ENCODE peak calls at places on chromosomes 16 and 17, in five cellular contexts. H, Z, E, V and A are unnamed samples. For H3K4me1 and H3K9me3, the result is how much of the 10 kb centered on the place peaks cover.

GRCh38 chr16:85908444-85908843 is 9.5 kb downstream of the IRF8 start:
- DNase-seq in H (no peak), Z (no peak), E (no peak), V (no peak), A (no peak)

GRCh38 chr17:41800601-41801373 is 11.0 kb downstream of the P3H4 start:
- DNase-seq in H (peak), Z (no peak), E (no peak), V (peak), A (no peak)

GRCh38 chr16:58670946-58671583 is 13.5 kb downstream of the SLC38A7 start:
- DNase-seq in H (no peak), Z (no peak), E (no peak), V (no peak), A (no peak)

GRCh38 chr16:84526794-84527485 is 22.5 kb upstream of the MEAK7 start:
- DNase-seq in H (peak), Z (no peak), E (no peak), V (peak), A (peak)

GRCh38 chr17:13395872-13396271 is 205.9 kb downstream of the HS3ST3A1 start:
- DNase-seq in H (no peak), Z (no peak), E (no peak), V (peak), A (no peak)

GRCh38 chr17:2690165-2691068 is 21.1 kb downstream of the CLUH start:
- DNase-seq in H (peak), Z (no peak), E (no peak), V (no peak), A (no peak)

GRCh38 chr17:14575349-14575966 is 274.6 kb downstream of the HS3ST3B1 start:
- DNase-seq in H (no peak), Z (no peak), E (no peak), V (no peak), A (no peak)

GRCh38 chr17:39818282-39819000 is 45.7 kb downstream of the IKZF3 start:
- DNase-seq in H (no peak), Z (no peak), E (no peak), V (no peak), A (no peak)

GRCh38 chr17:8799001-8799850 is at the start of gene MFSD6L:
- DNase-seq in H (peak), Z (no peak), E (no peak), V (peak), A (no peak)

GRCh38 chr16:89442990-89443726 is 47.2 kb downstream of the ANKRD11 start:
- DNase-seq in H (no peak), Z (no peak), E (no peak), V (peak), A (peak)

GRCh38 chr17:36722121-36722902 is 120.9 kb downstream of the MRM1 start:
- DNase-seq in H (peak), Z (peak), E (no peak), V (peak), A (no peak)

DNA sequence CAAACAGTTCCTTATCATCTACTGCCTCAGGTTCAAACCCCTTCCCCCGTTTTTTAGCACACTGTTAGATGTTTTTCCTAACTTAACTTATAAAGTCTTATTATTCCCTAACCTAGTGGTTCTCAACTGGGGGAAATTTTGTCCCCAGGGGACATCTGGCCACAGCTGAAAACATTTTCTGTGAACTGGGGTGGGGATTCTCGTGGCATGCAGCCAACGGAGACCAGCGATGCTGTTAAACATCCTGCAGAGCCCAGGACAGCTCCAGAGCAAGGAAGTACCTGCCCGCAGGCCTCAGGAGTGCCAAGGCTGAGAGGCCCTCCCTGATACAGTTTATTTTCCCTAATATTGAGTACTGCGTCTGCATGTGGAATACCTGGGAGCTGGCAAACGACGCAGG is 24.3 kb downstream of the ZCCHC14 start:
- DNase-seq in H (no peak), Z (no peak), E (no peak), V (no peak), A (peak)
- H3K4me1 ChIP-seq in H (half or more), Z (under half), E (half or more), V (under half), A (under half)

GRCh38 chr17:52678211-52678610 is 519.7 kb upstream of the CA10 start:
- DNase-seq in H (no peak), Z (no peak), E (no peak), V (no peak), A (peak)
- H3K9me3 ChIP-seq in H (under half), Z (under half), E (under half), V (under half), A (under half)

GRCh38 chr16:87694441-87695125 is 71.2 kb downstream of the KLHDC4 start:
- DNase-seq in H (no peak), Z (no peak), E (no peak), V (no peak), A (no peak)
- H3K27ac ChIP-seq in H (no peak), Z (no peak), E (no peak), V (no peak), A (no peak)

GRCh38 chr17:57874058-57874419 is 24.2 kb upstream of the MRPS23 start:
- DNase-seq in H (no peak), Z (no peak), E (no peak), V (no peak), A (no peak)
- H3K4me1 ChIP-seq in H (under half), Z (under half), E (half or more), V (under half), A (half or more)

GRCh38 chr17:78563189-78564145 is 13.7 kb downstream of the DNAH17 start:
- DNase-seq in H (no peak), Z (no peak), E (no peak), V (peak), A (peak)
- H3K9me3 ChIP-seq in H (under half), Z (under half), E (under half), V (under half), A (under half)

GRCh38 chr17:7249830-7250229 is 1.7 kb downstream of the CTDNEP1 start:
- DNase-seq in H (no peak), Z (no peak), E (no peak), V (no peak), A (no peak)
- H3K27ac ChIP-seq in H (no peak), Z (peak), E (peak), V (peak), A (no peak)

GRCh38 chr16:81545470-81546175 is 101.0 kb downstream of the CMIP start:
- DNase-seq in H (peak), Z (no peak), E (no peak), V (no peak), A (no peak)
- H3K4me1 ChIP-seq in H (half or more), Z (under half), E (under half), V (under half), A (under half)

DNA sequence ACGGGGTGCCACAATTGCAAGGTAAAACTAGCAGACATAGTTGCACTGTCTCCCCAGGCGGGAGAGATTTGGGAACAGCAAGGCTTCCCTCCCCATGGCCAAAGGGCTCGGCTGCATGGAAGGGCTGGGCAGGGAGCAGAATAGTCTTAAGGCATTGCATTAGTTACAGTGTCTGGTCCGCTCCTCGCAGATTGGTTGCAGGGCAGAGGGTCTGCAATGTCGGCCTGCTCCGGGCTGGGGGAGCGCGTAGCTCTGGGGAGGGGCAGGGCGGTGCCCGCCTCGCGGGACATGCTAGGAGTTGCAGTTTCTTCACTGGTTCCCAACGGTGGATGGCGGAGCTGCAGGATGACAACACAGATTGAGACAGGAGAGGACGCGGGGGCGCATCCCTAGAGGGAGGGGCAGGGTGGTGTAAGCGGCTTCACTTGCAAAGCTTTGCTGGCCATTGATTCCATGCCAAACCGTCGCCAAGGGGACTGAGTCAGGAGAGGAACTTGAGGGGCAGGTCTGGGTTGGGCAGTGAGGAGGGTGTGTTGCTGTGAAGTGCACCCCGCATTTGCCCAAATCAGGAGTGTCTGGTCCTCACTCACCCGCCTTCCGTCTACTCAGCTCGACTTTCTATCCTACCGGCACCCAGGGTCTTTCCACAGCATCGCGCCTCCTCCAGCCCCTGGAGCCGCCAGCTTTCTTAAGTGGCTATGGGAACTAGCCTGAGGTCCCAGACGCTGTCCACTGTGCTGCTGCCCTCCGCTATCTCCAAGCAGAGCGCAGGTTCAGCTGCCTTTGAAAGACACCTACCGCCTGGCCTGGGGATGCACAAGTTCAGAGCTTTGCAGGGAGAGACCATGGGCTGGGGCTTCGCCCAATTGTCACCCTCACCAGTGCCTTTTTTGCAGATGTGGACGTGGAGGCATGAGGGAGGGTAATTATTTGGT is 1748.9 kb downstream of the TP53TG3F start:
- DNase-seq in H (no peak), Z (no peak), E (no peak), V (no peak), A (no peak)
- H3K9me3 ChIP-seq in H (under half), Z (under half), E (under half), V (under half), A (under half)

GRCh38 chr16:23496826-23497542 is 13.3 kb downstream of the GGA2 start:
- DNase-seq in H (no peak), Z (no peak), E (peak), V (peak), A (no peak)
- H3K27ac ChIP-seq in H (peak), Z (no peak), E (peak), V (peak), A (no peak)

GRCh38 chr16:50276128-50276444 is 9.7 kb downstream of the ADCY7 start:
- DNase-seq in H (no peak), Z (no peak), E (no peak), V (no peak), A (no peak)

GRCh38 chr16:50275428-50276127 is 9.2 kb downstream of the ADCY7 start:
- DNase-seq in H (no peak), Z (no peak), E (no peak), V (no peak), A (no peak)

GRCh38 chr16:50273382-50273690 is 7.0 kb downstream of the ADCY7 start:
- DNase-seq in H (no peak), Z (no peak), E (no peak), V (no peak), A (no peak)

GRCh38 chr16:50273888-50274770 is 7.8 kb downstream of the ADCY7 start:
- DNase-seq in H (peak), Z (peak), E (no peak), V (no peak), A (no peak)

DNA sequence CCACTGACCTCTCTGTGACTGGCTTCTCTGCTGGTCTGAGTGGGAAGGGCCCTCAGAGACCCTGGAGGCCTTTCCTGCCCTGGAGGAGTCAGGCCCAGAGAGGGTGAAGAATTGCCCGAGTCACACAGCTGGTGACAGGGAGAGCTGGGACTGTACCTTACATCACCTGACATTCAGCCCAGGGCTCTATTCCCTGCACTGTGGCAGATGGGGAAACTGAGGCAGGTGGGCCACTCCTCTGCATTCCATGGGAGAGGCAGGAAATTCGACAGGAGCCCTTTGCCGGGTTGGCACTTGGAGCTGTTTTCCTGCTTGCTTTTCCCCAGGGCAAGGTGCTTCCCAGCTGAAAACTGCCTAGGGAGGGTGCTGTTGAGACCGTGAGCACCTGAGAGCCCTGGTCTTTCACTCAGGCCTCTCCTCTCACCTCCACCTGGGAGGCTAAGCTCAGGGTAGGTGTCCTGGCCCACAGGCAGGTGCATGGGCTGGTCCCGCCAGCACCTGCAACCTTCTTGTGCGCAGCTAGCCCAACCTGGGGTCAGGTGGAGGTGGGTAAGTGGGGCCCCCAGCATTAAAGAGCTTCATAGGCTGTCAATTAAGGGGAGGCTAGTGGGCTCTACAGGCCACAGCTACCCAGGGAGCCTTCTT is 8.5 kb downstream of the ADCY7 start:
- DNase-seq in H (no peak), Z (no peak), E (no peak), V (no peak), A (no peak)
- H3K4me1 ChIP-seq in H (half or more), Z (half or more), E (under half), V (under half), A (under half)